ENCODE peak calls at places on chromosomes 7 and 10, in seven cellular contexts. T is SJSA1, W is suprapubic skin, L is prostate gland, U is esophagus muscularis mucosa, R is left ventricle myocardium inferior, Y is tibial artery. S is an unnamed sample. For H3K4me1 and H3K36me3, the result is how much of the 10 kb centered on the place peaks cover.

GRCh38 chr10:132326925-132327324 is 5.1 kb upstream of the LRRC27 start:
- DNase-seq in L (no peak), T (no peak), U (no peak), Y (peak), W (peak), R (no peak), S (no peak)

GRCh38 chr7:80659120-80660055 is 20.9 kb downstream of the CD36 start:
- DNase-seq in T (peak), R (no peak), W (no peak), L (no peak), U (no peak), Y (no peak), S (peak)

GRCh38 chr7:70498232-70498631 is 633.7 kb upstream of the GALNT17 start:
- DNase-seq in Y (no peak), R (no peak), T (no peak), L (no peak), U (no peak), W (no peak), S (no peak)

GRCh38 chr7:106824458-106824857 is 40.6 kb upstream of the PIK3CG start:
- DNase-seq in R (no peak), T (no peak), L (no peak), W (no peak), U (no peak), Y (no peak), S (no peak)

GRCh38 chr10:35934637-35934995 is 292.5 kb upstream of the FZD8 start:
- DNase-seq in R (no peak), U (no peak), W (no peak), T (no peak), Y (no peak), L (no peak), S (no peak)

GRCh38 chr7:135147341-135147898 is 452 bp upstream of the TMEM140 start:
- DNase-seq in L (no peak), R (no peak), U (no peak), Y (no peak), W (no peak), T (no peak), S (peak)

GRCh38 chr7:28999839-29000238 is 41.7 kb upstream of the TRIL start:
- DNase-seq in R (no peak), Y (no peak), T (no peak), U (peak), W (no peak), L (no peak), S (no peak)

GRCh38 chr7:140033036-140033435 is 29.7 kb downstream of the PARP12 start:
- DNase-seq in W (no peak), T (peak), U (no peak), R (no peak), L (no peak), Y (no peak), S (no peak)

GRCh38 chr7:94418851-94419250 is 24.2 kb downstream of the COL1A2 start:
- DNase-seq in T (no peak), U (no peak), R (no peak), L (no peak), W (no peak), Y (no peak), S (no peak)

GRCh38 chr7:128841961-128842673 is 11.9 kb downstream of the FLNC start:
- DNase-seq in L (no peak), R (peak), U (no peak), W (no peak), Y (no peak), T (peak), S (peak)

GRCh38 chr7:10821156-10821555 is 152.5 kb upstream of the PHF14 start:
- DNase-seq in W (no peak), U (no peak), L (no peak), R (no peak), Y (no peak), T (no peak), S (no peak)

GRCh38 chr7:31075006-31075405 is 22.9 kb downstream of the ADCYAP1R1 start:
- DNase-seq in R (peak), U (no peak), T (no peak), Y (no peak), W (no peak), L (no peak), S (no peak)

GRCh38 chr7:42244828-42245227 is 7.8 kb upstream of the GLI3 start:
- DNase-seq in R (no peak), W (no peak), Y (no peak), L (no peak), U (no peak), T (peak), S (no peak)

GRCh38 chr10:120735773-120736371 is 115.3 kb upstream of the WDR11 start:
- DNase-seq in W (no peak), U (no peak), R (no peak), Y (no peak), L (no peak), T (no peak), S (no peak)

GRCh38 chr7:130345106-130345505 is 490 bp downstream of the CPA5 start:
- DNase-seq in U (no peak), L (no peak), W (no peak), T (no peak), R (no peak), Y (no peak), S (no peak)

GRCh38 chr7:52659178-52659577 is 376.3 kb upstream of the POM121L12 start:
- DNase-seq in Y (no peak), T (no peak), W (no peak), R (no peak), L (no peak), U (no peak), S (no peak)

GRCh38 chr10:10587744-10588393 is 429.8 kb upstream of the CELF2 start:
- DNase-seq in T (no peak), R (no peak), W (no peak), L (no peak), Y (peak), U (no peak), S (no peak)

GRCh38 chr10:42932116-42932515 is 144.8 kb upstream of the RET start:
- DNase-seq in L (no peak), T (no peak), R (no peak), U (no peak), Y (no peak), W (peak), S (peak)

GRCh38 chr7:131188367-131189339 is 139.0 kb upstream of the MKLN1 start:
- DNase-seq in T (peak), R (no peak), L (no peak), U (no peak), Y (peak), W (peak), S (peak)

GRCh38 chr10:48648172-48648942 is 36.3 kb upstream of the WDFY4 start:
- DNase-seq in W (no peak), L (no peak), T (no peak), R (no peak), Y (no peak), U (peak), S (no peak)

GRCh38 chr7:43489257-43489656 is 93.7 kb upstream of the STK17A start:
- DNase-seq in U (no peak), Y (no peak), T (no peak), R (no peak), L (no peak), W (no peak), S (no peak)
- H3K27ac ChIP-seq in U (no peak), Y (no peak), T (no peak), R (no peak), L (no peak), W (no peak), S (no peak)

GRCh38 chr10:124639646-124640045 is 104.5 kb downstream of the FAM53B start:
- DNase-seq in R (no peak), U (no peak), W (no peak), L (no peak), Y (no peak), T (no peak), S (no peak)

GRCh38 chr10:124640056-124640455 is 104.1 kb downstream of the FAM53B start:
- DNase-seq in L (no peak), W (no peak), T (no peak), R (no peak), Y (no peak), U (no peak), S (no peak)

GRCh38 chr10:124641282-124642075 is 102.7 kb downstream of the FAM53B start:
- DNase-seq in W (no peak), U (no peak), L (no peak), Y (no peak), R (peak), T (no peak), S (no peak)

GRCh38 chr10:124639206-124639605 is 105.0 kb downstream of the FAM53B start:
- DNase-seq in U (no peak), L (no peak), R (no peak), Y (no peak), T (no peak), W (no peak), S (no peak)

DNA sequence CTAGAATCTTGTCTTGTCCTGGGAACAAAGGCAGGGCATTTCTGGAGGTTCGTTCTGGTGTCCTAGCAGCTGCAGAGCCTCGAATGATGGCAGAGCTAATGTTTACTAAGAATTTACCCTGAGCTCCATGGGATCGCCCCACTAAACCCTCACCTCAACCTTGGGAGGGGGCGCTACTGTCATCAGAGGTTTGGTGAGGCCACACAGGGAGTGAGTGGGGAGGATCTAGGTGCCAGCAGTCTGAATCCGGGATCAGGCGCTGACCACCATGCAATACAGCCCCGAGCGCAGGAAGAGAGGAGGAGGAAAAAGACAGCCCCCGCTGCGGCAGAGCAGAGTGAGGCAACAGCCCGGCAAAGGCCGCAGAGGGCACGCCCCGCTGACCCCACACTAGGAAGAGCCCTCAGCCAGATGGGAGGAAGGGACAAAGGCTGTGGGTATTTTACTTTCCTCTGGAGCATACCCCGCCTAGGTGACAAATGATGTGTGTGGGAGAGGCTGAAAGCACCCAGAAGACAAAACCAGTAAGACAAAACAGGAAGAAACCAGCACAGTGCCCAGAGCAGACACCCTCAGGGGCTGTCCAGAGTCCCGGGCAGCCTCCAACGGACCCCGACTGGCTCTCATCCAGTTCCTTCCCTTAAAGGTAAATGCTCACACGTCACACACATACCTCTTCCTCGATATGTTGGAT is 103.5 kb downstream of the FAM53B start:
- DNase-seq in Y (no peak), U (no peak), W (no peak), R (no peak), T (no peak), L (no peak), S (no peak)
- H3K4me1 ChIP-seq in Y (under half), U (half or more), W (half or more), R (half or more), T (under half), L (under half), S (half or more)

GRCh38 chr10:97479939-97480338 is 18.3 kb downstream of the MMS19 start:
- DNase-seq in R (no peak), U (no peak), W (no peak), L (no peak), Y (no peak), T (no peak), S (no peak)

GRCh38 chr10:97481071-97481470 is 17.2 kb downstream of the MMS19 start:
- DNase-seq in R (no peak), L (no peak), W (no peak), T (no peak), Y (no peak), U (no peak), S (no peak)

GRCh38 chr10:97474918-97475317 is 23.3 kb downstream of the MMS19 start:
- DNase-seq in L (no peak), T (no peak), R (no peak), U (no peak), W (no peak), Y (no peak), S (no peak)

DNA sequence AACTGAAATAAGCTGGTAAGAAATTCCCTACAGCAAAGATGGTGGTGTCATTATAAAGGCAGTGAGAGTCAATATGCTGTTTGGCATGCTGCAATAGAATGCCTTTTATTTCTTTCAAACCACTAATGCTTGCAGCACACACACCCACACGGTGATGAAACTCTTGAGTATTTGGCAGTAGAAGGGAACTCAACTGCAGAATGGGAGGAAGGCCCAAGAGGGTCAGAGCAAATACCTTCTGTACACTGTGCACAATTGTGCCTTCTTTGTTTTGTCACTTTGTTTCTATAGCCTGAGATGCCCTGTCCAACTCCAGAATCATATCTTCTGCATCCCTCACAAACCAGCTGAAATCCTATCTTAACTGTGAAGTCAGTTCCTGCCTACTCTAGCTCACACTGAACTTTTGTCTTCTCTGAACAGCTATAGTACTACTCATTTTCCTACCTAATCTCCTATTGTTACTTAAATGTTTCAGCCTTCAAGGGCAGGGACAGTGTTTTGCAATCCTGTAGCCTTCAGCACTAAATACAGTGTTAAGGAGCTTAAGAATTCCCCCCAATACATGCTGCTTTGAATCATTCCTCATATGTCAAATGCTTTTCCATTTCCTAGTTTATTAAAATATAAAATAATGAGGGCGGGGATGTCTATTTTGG is 22.2 kb downstream of the MMS19 start:
- DNase-seq in W (no peak), R (no peak), T (no peak), U (no peak), Y (no peak), L (no peak), S (no peak)
- H3K36me3 ChIP-seq in W (half or more), R (half or more), T (half or more), U (half or more), Y (half or more), L (under half), S (half or more)

GRCh38 chr10:17112566-17112965 is 17.0 kb downstream of the CUBN start:
- DNase-seq in W (no peak), U (no peak), Y (no peak), L (no peak), T (no peak), R (no peak), S (no peak)
- H3K27ac ChIP-seq in W (no peak), U (no peak), Y (no peak), L (no peak), T (no peak), R (no peak), S (no peak)

GRCh38 chr10:91590904-91591791 is 41.7 kb downstream of the PPP1R3C start:
- DNase-seq in R (peak), T (peak), L (no peak), Y (no peak), W (no peak), U (no peak), S (no peak)

GRCh38 chr10:91590142-91590903 is 42.5 kb downstream of the PPP1R3C start:
- DNase-seq in U (no peak), L (peak), T (peak), W (no peak), R (peak), Y (peak), S (no peak)

GRCh38 chr10:91593366-91593765 is 39.5 kb downstream of the PPP1R3C start:
- DNase-seq in Y (no peak), R (no peak), L (peak), W (no peak), T (no peak), U (peak), S (no peak)

GRCh38 chr10:91591792-91592165 is 41.1 kb downstream of the PPP1R3C start:
- DNase-seq in T (no peak), L (no peak), R (no peak), Y (no peak), W (no peak), U (no peak), S (no peak)

GRCh38 chr10:91592282-91593020 is 40.4 kb downstream of the PPP1R3C start:
- DNase-seq in R (no peak), U (no peak), L (no peak), Y (no peak), W (no peak), T (no peak), S (no peak)
- H3K4me1 ChIP-seq in R (half or more), U (half or more), L (under half), Y (under half), W (half or more), T (half or more), S (under half)

GRCh38 chr10:97238855-97239254 is 53.1 kb upstream of the SLIT1 start:
- DNase-seq in L (no peak), U (no peak), T (no peak), W (no peak), R (no peak), Y (no peak), S (no peak)

GRCh38 chr10:97235353-97235752 is 49.6 kb upstream of the SLIT1 start:
- DNase-seq in L (no peak), T (no peak), R (no peak), W (no peak), Y (no peak), U (no peak), S (no peak)

GRCh38 chr10:97230146-97230545 is 44.4 kb upstream of the SLIT1 start:
- DNase-seq in R (no peak), U (no peak), L (no peak), T (peak), Y (no peak), W (no peak), S (no peak)

GRCh38 chr10:97229322-97229721 is 43.6 kb upstream of the SLIT1 start:
- DNase-seq in W (no peak), U (no peak), Y (no peak), R (no peak), T (peak), L (no peak), S (no peak)

GRCh38 chr10:97234403-97234802 is 48.6 kb upstream of the SLIT1 start:
- DNase-seq in U (no peak), L (no peak), W (no peak), Y (no peak), R (no peak), T (no peak), S (no peak)
- H3K36me3 ChIP-seq in U (under half), L (under half), W (under half), Y (under half), R (under half), T (under half), S (under half)